ENCODE peak calls at places on chromosomes 2 and 18, in six cellular contexts. One of them, this sample, is unnamed.

GRCh38 chr2:66872926-66873714 is 438.2 kb downstream of the MEIS1 start:
- DNase-seq in heart left ventricle: no peak
- DNase-seq in cardiac muscle cell: no peak
- DNase-seq in tibial artery: no peak
- DNase-seq in osteoblast: no peak
- DNase-seq in PC-9: no peak
- DNase-seq in this sample: no peak

GRCh38 chr2:127759931-127760330 is 51.0 kb downstream of the WDR33 start:
- DNase-seq in PC-9: peak
- DNase-seq in heart left ventricle: no peak
- DNase-seq in cardiac muscle cell: peak
- DNase-seq in tibial artery: no peak
- DNase-seq in osteoblast: no peak
- DNase-seq in this sample: no peak

GRCh38 chr2:12045864-12046291 is 299.4 kb downstream of the LPIN1 start:
- DNase-seq in cardiac muscle cell: no peak
- DNase-seq in tibial artery: no peak
- DNase-seq in PC-9: no peak
- DNase-seq in heart left ventricle: no peak
- DNase-seq in osteoblast: no peak
- DNase-seq in this sample: no peak

GRCh38 chr2:3223080-3223923 is 154.3 kb downstream of the EIPR1 start:
- DNase-seq in cardiac muscle cell: peak
- DNase-seq in tibial artery: no peak
- DNase-seq in heart left ventricle: no peak
- DNase-seq in osteoblast: no peak
- DNase-seq in PC-9: no peak
- DNase-seq in this sample: no peak

GRCh38 chr2:7530001-7530400 is 612.8 kb downstream of the RNF144A start:
- DNase-seq in osteoblast: no peak
- DNase-seq in PC-9: no peak
- DNase-seq in cardiac muscle cell: no peak
- DNase-seq in heart left ventricle: no peak
- DNase-seq in tibial artery: no peak
- DNase-seq in this sample: no peak

GRCh38 chr2:34096552-34097171 is 497.6 kb upstream of the FAM98A start:
- DNase-seq in osteoblast: no peak
- DNase-seq in cardiac muscle cell: peak
- DNase-seq in heart left ventricle: no peak
- DNase-seq in tibial artery: peak
- DNase-seq in PC-9: peak
- DNase-seq in this sample: peak

GRCh38 chr2:15674637-15675455 is 83.2 kb downstream of the DDX1 start:
- DNase-seq in cardiac muscle cell: peak
- DNase-seq in PC-9: peak
- DNase-seq in heart left ventricle: no peak
- DNase-seq in osteoblast: no peak
- DNase-seq in tibial artery: no peak
- DNase-seq in this sample: peak

GRCh38 chr2:161576421-161576820 is 47.8 kb upstream of the SLC4A10 start:
- DNase-seq in heart left ventricle: no peak
- DNase-seq in PC-9: no peak
- DNase-seq in tibial artery: no peak
- DNase-seq in cardiac muscle cell: peak
- DNase-seq in osteoblast: no peak
- DNase-seq in this sample: no peak

GRCh38 chr2:156333951-156334495 is 1.5 kb upstream of the NR4A2 start:
- DNase-seq in tibial artery: peak
- DNase-seq in osteoblast: peak
- DNase-seq in PC-9: no peak
- DNase-seq in heart left ventricle: peak
- DNase-seq in cardiac muscle cell: no peak
- DNase-seq in this sample: peak

GRCh38 chr18:10436160-10436559 is 18.3 kb upstream of the APCDD1 start:
- DNase-seq in PC-9: no peak
- DNase-seq in cardiac muscle cell: no peak
- DNase-seq in osteoblast: no peak
- DNase-seq in tibial artery: no peak
- DNase-seq in heart left ventricle: no peak
- DNase-seq in this sample: no peak

GRCh38 chr2:228782281-228782680 is 488.8 kb downstream of the PID1 start:
- DNase-seq in heart left ventricle: no peak
- DNase-seq in osteoblast: no peak
- DNase-seq in PC-9: no peak
- DNase-seq in cardiac muscle cell: no peak
- DNase-seq in tibial artery: no peak
- DNase-seq in this sample: no peak

GRCh38 chr2:189613077-189613636 is 32.6 kb upstream of the SLC40A1 start:
- DNase-seq in tibial artery: no peak
- DNase-seq in osteoblast: no peak
- DNase-seq in cardiac muscle cell: peak
- DNase-seq in heart left ventricle: peak
- DNase-seq in PC-9: peak
- DNase-seq in this sample: peak

GRCh38 chr18:60019463-60019840 is 119.7 kb downstream of the PMAIP1 start:
- DNase-seq in cardiac muscle cell: peak
- DNase-seq in heart left ventricle: no peak
- DNase-seq in PC-9: peak
- DNase-seq in osteoblast: peak
- DNase-seq in tibial artery: no peak
- DNase-seq in this sample: no peak

GRCh38 chr2:202494300-202494699 is 118.2 kb downstream of the BMPR2 start:
- DNase-seq in tibial artery: no peak
- DNase-seq in PC-9: no peak
- DNase-seq in cardiac muscle cell: peak
- DNase-seq in osteoblast: peak
- DNase-seq in heart left ventricle: no peak
- DNase-seq in this sample: no peak

GRCh38 chr2:85431787-85432186 is 13.3 kb downstream of the SH2D6 start:
- DNase-seq in PC-9: no peak
- DNase-seq in osteoblast: peak
- DNase-seq in tibial artery: no peak
- DNase-seq in heart left ventricle: no peak
- DNase-seq in cardiac muscle cell: no peak
- DNase-seq in this sample: no peak

GRCh38 chr2:9517118-9517782 is 38.4 kb downstream of the ADAM17 start:
- DNase-seq in PC-9: no peak
- DNase-seq in cardiac muscle cell: no peak
- DNase-seq in tibial artery: no peak
- DNase-seq in osteoblast: no peak
- DNase-seq in heart left ventricle: no peak
- DNase-seq in this sample: no peak

GRCh38 chr2:80259292-80259691 is 45.3 kb downstream of the LRRTM1 start:
- DNase-seq in cardiac muscle cell: no peak
- DNase-seq in heart left ventricle: no peak
- DNase-seq in PC-9: no peak
- DNase-seq in osteoblast: no peak
- DNase-seq in tibial artery: no peak
- DNase-seq in this sample: no peak

GRCh38 chr2:11048335-11049008 is 106.8 kb upstream of the SLC66A3 start:
- DNase-seq in PC-9: no peak
- DNase-seq in cardiac muscle cell: no peak
- DNase-seq in heart left ventricle: no peak
- DNase-seq in tibial artery: no peak
- DNase-seq in osteoblast: no peak
- DNase-seq in this sample: no peak

GRCh38 chr2:144183744-144184143 is 336.2 kb downstream of the ZEB2 start:
- DNase-seq in osteoblast: no peak
- DNase-seq in heart left ventricle: no peak
- DNase-seq in cardiac muscle cell: no peak
- DNase-seq in PC-9: no peak
- DNase-seq in tibial artery: no peak
- DNase-seq in this sample: no peak

GRCh38 chr18:3466051-3466450 is 16.1 kb downstream of the TGIF1 start:
- DNase-seq in osteoblast: peak
- DNase-seq in heart left ventricle: no peak
- DNase-seq in PC-9: no peak
- DNase-seq in tibial artery: no peak
- DNase-seq in cardiac muscle cell: peak
- DNase-seq in this sample: no peak

GRCh38 chr2:8571286-8571791 is 110.5 kb upstream of the ID2 start:
- DNase-seq in osteoblast: peak
- DNase-seq in tibial artery: no peak
- DNase-seq in cardiac muscle cell: no peak
- DNase-seq in PC-9: no peak
- DNase-seq in heart left ventricle: no peak
- DNase-seq in this sample: no peak

GRCh38 chr2:147715807-147716206 is 129.0 kb upstream of the ACVR2A start:
- DNase-seq in heart left ventricle: no peak
- DNase-seq in tibial artery: no peak
- DNase-seq in osteoblast: no peak
- DNase-seq in cardiac muscle cell: peak
- DNase-seq in PC-9: no peak
- DNase-seq in this sample: no peak

GRCh38 chr18:44943201-44943881 is 262.7 kb downstream of the SETBP1 start:
- DNase-seq in PC-9: peak
- DNase-seq in cardiac muscle cell: peak
- DNase-seq in tibial artery: no peak
- DNase-seq in heart left ventricle: no peak
- DNase-seq in osteoblast: no peak
- DNase-seq in this sample: no peak

GRCh38 chr18:57748770-57749603 is 54.1 kb downstream of the ATP8B1 start:
- DNase-seq in osteoblast: no peak
- DNase-seq in tibial artery: no peak
- DNase-seq in cardiac muscle cell: peak
- DNase-seq in heart left ventricle: no peak
- DNase-seq in PC-9: peak
- DNase-seq in this sample: peak

GRCh38 chr2:59066787-59067399 is 825.8 kb upstream of the FANCL start:
- DNase-seq in cardiac muscle cell: no peak
- DNase-seq in osteoblast: no peak
- DNase-seq in heart left ventricle: no peak
- DNase-seq in PC-9: no peak
- DNase-seq in tibial artery: no peak
- DNase-seq in this sample: no peak

GRCh38 chr2:194260185-194260584 is 1396.8 kb upstream of the SLC39A10 start:
- DNase-seq in osteoblast: no peak
- DNase-seq in tibial artery: no peak
- DNase-seq in heart left ventricle: no peak
- DNase-seq in PC-9: no peak
- DNase-seq in cardiac muscle cell: no peak
- DNase-seq in this sample: no peak

GRCh38 chr2:64482765-64483504 is 29.0 kb downstream of the LGALSL start:
- DNase-seq in tibial artery: no peak
- DNase-seq in heart left ventricle: no peak
- DNase-seq in osteoblast: no peak
- DNase-seq in PC-9: peak
- DNase-seq in cardiac muscle cell: peak
- DNase-seq in this sample: peak

GRCh38 chr2:27085670-27086089 is 892 bp upstream of the KHK start:
- DNase-seq in cardiac muscle cell: peak
- DNase-seq in tibial artery: peak
- DNase-seq in osteoblast: peak
- DNase-seq in PC-9: peak
- DNase-seq in heart left ventricle: peak
- DNase-seq in this sample: peak
- TF ChIP-seq CTCF in cardiac muscle cell: peak
- TF ChIP-seq CTCF in tibial artery: peak
- TF ChIP-seq CTCF in osteoblast: peak
- TF ChIP-seq CTCF in PC-9: no peak
- TF ChIP-seq CTCF in heart left ventricle: peak
- TF ChIP-seq CTCF in this sample: no peak

DNA sequence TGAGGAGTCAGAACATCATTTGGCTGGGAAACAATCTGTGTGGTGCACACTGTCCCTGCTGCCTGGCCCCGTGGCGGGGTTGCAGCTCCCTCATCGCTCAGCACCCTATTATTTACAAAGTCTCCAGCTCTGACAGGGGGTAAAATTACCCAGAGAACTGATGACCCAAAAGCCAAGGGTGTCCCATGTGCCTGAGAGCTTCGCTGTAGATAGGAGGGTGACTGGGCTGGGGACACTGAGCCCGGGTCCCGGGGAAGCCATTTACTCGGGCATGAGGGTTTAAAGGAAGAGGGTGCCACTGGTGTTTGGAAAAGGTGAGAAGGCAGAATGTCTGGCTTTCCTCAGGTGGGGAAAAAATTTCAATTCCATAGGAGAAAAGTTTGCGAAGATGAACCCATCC is 48.2 kb upstream of the EML6 start:
- DNase-seq in PC-9: no peak
- DNase-seq in osteoblast: peak
- DNase-seq in cardiac muscle cell: no peak
- DNase-seq in heart left ventricle: no peak
- DNase-seq in tibial artery: no peak
- DNase-seq in this sample: no peak
- TF ChIP-seq CTCF in PC-9: no peak
- TF ChIP-seq CTCF in osteoblast: no peak
- TF ChIP-seq CTCF in cardiac muscle cell: no peak
- TF ChIP-seq CTCF in heart left ventricle: no peak
- TF ChIP-seq CTCF in tibial artery: no peak
- TF ChIP-seq CTCF in this sample: no peak

DNA sequence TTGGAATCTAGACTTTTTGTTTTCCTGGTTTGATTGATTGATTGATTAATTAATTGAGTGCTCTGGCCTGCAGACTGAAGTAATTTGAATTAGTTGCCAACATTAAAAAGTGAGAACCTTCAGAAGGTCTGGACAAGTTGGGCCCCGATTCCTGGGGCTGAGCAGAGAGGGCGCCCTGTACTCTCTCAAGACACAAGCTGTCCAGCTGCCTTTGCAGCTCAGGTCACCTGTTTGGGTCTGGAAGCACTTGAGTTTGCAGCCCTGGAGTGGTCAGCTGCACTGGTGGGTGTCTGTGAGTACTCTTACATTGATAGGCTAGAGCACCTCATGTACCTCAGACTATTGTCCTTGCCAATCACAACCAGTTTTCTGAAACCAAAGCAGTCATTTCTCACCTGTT is 22.7 kb upstream of the CELF4 start:
- DNase-seq in PC-9: no peak
- DNase-seq in cardiac muscle cell: no peak
- DNase-seq in heart left ventricle: no peak
- DNase-seq in osteoblast: no peak
- DNase-seq in tibial artery: no peak
- DNase-seq in this sample: no peak
- TF ChIP-seq CTCF in PC-9: no peak
- TF ChIP-seq CTCF in cardiac muscle cell: no peak
- TF ChIP-seq CTCF in heart left ventricle: no peak
- TF ChIP-seq CTCF in osteoblast: no peak
- TF ChIP-seq CTCF in tibial artery: no peak
- TF ChIP-seq CTCF in this sample: no peak

GRCh38 chr2:46967990-46968647 is 52.5 kb upstream of the MCFD2 start:
- DNase-seq in PC-9: peak
- DNase-seq in cardiac muscle cell: peak
- DNase-seq in heart left ventricle: peak
- DNase-seq in tibial artery: peak
- DNase-seq in osteoblast: peak
- DNase-seq in this sample: peak

GRCh38 chr2:46972438-46972837 is 56.8 kb upstream of the MCFD2 start:
- DNase-seq in tibial artery: no peak
- DNase-seq in cardiac muscle cell: no peak
- DNase-seq in osteoblast: no peak
- DNase-seq in heart left ventricle: no peak
- DNase-seq in PC-9: no peak
- DNase-seq in this sample: no peak

GRCh38 chr2:46973687-46974086 is 58.1 kb upstream of the MCFD2 start:
- DNase-seq in cardiac muscle cell: no peak
- DNase-seq in tibial artery: no peak
- DNase-seq in heart left ventricle: no peak
- DNase-seq in osteoblast: no peak
- DNase-seq in PC-9: no peak
- DNase-seq in this sample: no peak

GRCh38 chr2:46971914-46972313 is 56.3 kb upstream of the MCFD2 start:
- DNase-seq in tibial artery: no peak
- DNase-seq in osteoblast: peak
- DNase-seq in PC-9: no peak
- DNase-seq in cardiac muscle cell: no peak
- DNase-seq in heart left ventricle: no peak
- DNase-seq in this sample: no peak

GRCh38 chr2:46970334-46971288 is 55.0 kb upstream of the MCFD2 start:
- DNase-seq in PC-9: peak
- DNase-seq in tibial artery: peak
- DNase-seq in osteoblast: peak
- DNase-seq in heart left ventricle: peak
- DNase-seq in cardiac muscle cell: peak
- DNase-seq in this sample: peak
- TF ChIP-seq CTCF in PC-9: no peak
- TF ChIP-seq CTCF in tibial artery: no peak
- TF ChIP-seq CTCF in osteoblast: no peak
- TF ChIP-seq CTCF in heart left ventricle: no peak
- TF ChIP-seq CTCF in cardiac muscle cell: no peak
- TF ChIP-seq CTCF in this sample: no peak

This sample was measured in Calu3.